ENCODE peak calls at places on chromosomes 6 and 20, in four cellular contexts. J is HCT116, R is SK-N-SH, F is K562. Q is an unnamed sample.

GRCh38 chr20:64116016-64116415 is 8.7 kb upstream of the NPBWR2 start:
- DNase-seq in J (no peak), R (no peak), F (no peak), Q (no peak)

GRCh38 chr6:109227646-109228045 is 132.3 kb downstream of the CEP57L1 start:
- DNase-seq in J (no peak), R (no peak), F (no peak), Q (no peak)

GRCh38 chr6:15389759-15390723 is 144.2 kb downstream of the JARID2 start:
- DNase-seq in J (peak; percentile 7), R (peak; percentile 75), F (peak; percentile 76), Q (peak; percentile 60)

GRCh38 chr6:7129784-7130569 is 22.2 kb downstream of the RREB1 start:
- DNase-seq in J (no peak), R (no peak), F (no peak), Q (peak; percentile 71)

GRCh38 chr6:21749754-21750153 is 156.2 kb downstream of the SOX4 start:
- DNase-seq in J (no peak), R (peak; percentile 44), F (no peak), Q (no peak)

GRCh38 chr20:46022411-46023147 is 6.4 kb upstream of the SLC12A5 start:
- DNase-seq in J (no peak), R (peak; percentile 59), F (peak; percentile 77), Q (peak; percentile 52)

GRCh38 chr20:26276811-26277210 is 580.2 kb upstream of the ZNF337 start:
- DNase-seq in J (no peak), R (peak; percentile 50), F (no peak), Q (no peak)

GRCh38 chr6:32431142-32431541 is 8.5 kb upstream of the HLA-DRA start:
- DNase-seq in J (no peak), R (no peak), F (no peak), Q (no peak)

GRCh38 chr6:168303982-168304751 is 15.4 kb downstream of the DACT2 start:
- DNase-seq in J (no peak), R (no peak), F (no peak), Q (no peak)

GRCh38 chr6:170445487-170445886 is 107.6 kb downstream of the PSMB1 start:
- DNase-seq in J (no peak), R (no peak), F (no peak), Q (no peak)

GRCh38 chr6:42539135-42539534 is 24.7 kb upstream of the UBR2 start:
- DNase-seq in J (no peak), R (no peak), F (no peak), Q (no peak)

GRCh38 chr6:27422651-27423332 is 34.2 kb downstream of the ZNF391 start:
- DNase-seq in J (no peak), R (no peak), F (no peak), Q (no peak)

GRCh38 chr6:29696147-29697129 is 15.5 kb upstream of the ZFP57 start:
- DNase-seq in J (no peak), R (no peak), F (peak; percentile 37), Q (no peak)

GRCh38 chr6:159008656-159009288 is 8.8 kb upstream of the RSPH3 start:
- DNase-seq in J (no peak), R (peak; percentile 8), F (peak; percentile 35), Q (peak; percentile 25)
- TF ChIP-seq ELF1 in J (no peak), R (no peak), F (no peak), Q (no peak)

DNA sequence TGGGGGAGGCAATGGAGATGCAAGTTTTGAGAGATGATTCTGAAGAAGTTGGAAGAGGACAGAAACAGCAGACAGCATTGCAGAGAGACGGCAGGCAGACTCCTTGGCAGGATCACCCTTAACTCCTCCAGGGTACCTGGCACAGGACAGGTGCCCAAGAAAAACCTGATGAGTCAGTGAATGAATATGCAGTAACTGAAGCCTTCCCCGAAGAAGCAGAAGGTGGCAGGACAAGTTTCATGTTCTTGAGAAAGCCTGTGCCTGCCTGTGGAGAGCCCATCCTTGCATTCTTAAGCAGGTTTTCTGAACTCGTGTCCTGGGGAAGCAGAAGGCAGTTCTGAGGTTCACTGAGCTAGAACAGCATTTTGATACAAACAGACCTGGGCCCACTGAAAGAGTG is 79.6 kb upstream of the SASH1 start:
- DNase-seq in J (no peak), R (no peak), F (no peak), Q (no peak)
- TF ChIP-seq ELF1 in J (no peak), R (no peak), F (no peak), Q (no peak)

GRCh38 chr6:1871936-1872335 is 262.2 kb downstream of the FOXC1 start:
- DNase-seq in J (no peak), R (peak; percentile 33), F (no peak), Q (no peak)
- TF ChIP-seq ELF1 in J (no peak), R (no peak), F (no peak), Q (no peak)

GRCh38 chr6:1604347-1604990 is 5.2 kb upstream of the FOXC1 start:
- DNase-seq in J (no peak), R (peak; percentile 94), F (peak; percentile 85), Q (peak; percentile 54)

GRCh38 chr6:1606533-1607235 is 3.0 kb upstream of the FOXC1 start:
- DNase-seq in J (no peak), R (peak; percentile 31), F (no peak), Q (no peak)

GRCh38 chr6:1607236-1607556 is 2.5 kb upstream of the FOXC1 start:
- DNase-seq in J (no peak), R (no peak), F (no peak), Q (no peak)

GRCh38 chr6:1604991-1605821 is 4.5 kb upstream of the FOXC1 start:
- DNase-seq in J (no peak), R (no peak), F (no peak), Q (no peak)

GRCh38 chr6:1605822-1606532 is 3.7 kb upstream of the FOXC1 start:
- DNase-seq in J (no peak), R (no peak), F (no peak), Q (no peak)
- TF ChIP-seq ELF1 in J (no peak), R (no peak), F (no peak), Q (no peak)

GRCh38 chr6:80449756-80450155 is 343.3 kb downstream of the BCKDHB start:
- DNase-seq in J (no peak), R (no peak), F (no peak), Q (no peak)
- TF ChIP-seq ELF1 in J (no peak), R (no peak), F (no peak), Q (no peak)

DNA sequence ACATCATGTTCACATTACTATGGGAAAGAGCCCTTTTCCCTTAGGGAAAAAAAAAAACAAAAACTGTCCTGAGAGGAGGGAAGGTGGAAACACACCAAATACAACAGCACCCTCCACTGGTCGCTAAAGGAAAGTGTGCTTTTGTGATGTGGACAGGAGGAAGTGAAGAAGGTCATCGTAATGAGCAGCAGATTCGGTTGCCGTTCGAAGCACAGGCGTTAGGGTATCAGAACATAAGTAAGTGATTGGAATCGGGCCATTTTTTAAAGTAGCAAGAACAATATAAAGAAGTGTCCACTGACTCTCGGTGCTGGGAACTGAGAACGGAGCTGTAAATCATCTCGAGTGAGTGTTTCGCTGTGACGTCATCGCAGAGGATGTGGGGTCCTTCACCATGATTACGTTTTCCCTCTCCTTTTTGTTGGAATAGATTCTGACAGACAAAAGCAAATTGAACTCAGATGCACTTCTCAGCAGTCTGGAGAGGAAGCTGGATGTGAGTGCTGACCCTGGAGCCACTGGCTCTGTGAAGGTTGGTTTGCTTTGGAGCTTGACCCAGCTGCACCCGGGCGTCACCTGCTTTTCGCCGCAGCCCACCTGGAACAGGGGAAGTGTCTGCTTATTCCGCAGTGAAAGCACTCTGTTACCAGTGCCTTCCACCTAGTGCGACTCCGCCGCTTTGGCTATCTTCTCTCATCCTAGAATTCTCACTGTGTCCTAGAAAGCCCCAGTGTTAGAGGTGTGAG is 203.6 kb upstream of the GMDS start:
- DNase-seq in J (peak; percentile 59), R (peak; percentile 69), F (peak; percentile 61), Q (peak; percentile 72)
- TF ChIP-seq ELF1 in J (no peak), R (no peak), F (no peak), Q (no peak)

GRCh38 chr6:30725713-30726505 is 5.8 kb downstream of the TUBB start:
- DNase-seq in J (no peak), R (peak; percentile 41), F (peak; percentile 37), Q (no peak)

GRCh38 chr6:30730611-30731435 is 10.7 kb downstream of the TUBB start:
- DNase-seq in J (peak; percentile 77), R (peak; percentile 77), F (peak; percentile 85), Q (peak; percentile 67)

GRCh38 chr6:30724906-30725667 is 4.9 kb downstream of the TUBB start:
- DNase-seq in J (no peak), R (no peak), F (no peak), Q (no peak)

GRCh38 chr6:30727920-30728605 is 7.9 kb downstream of the TUBB start:
- DNase-seq in J (no peak), R (peak; percentile 36), F (no peak), Q (no peak)

GRCh38 chr6:30726506-30727413 is 6.6 kb downstream of the TUBB start:
- DNase-seq in J (no peak), R (no peak), F (no peak), Q (no peak)
- TF ChIP-seq ELF1 in J (no peak), R (peak; percentile 1), F (no peak), Q (no peak)

GRCh38 chr6:163820745-163821456 is 406.4 kb downstream of the QKI start:
- DNase-seq in J (no peak), R (peak; percentile 70), F (no peak), Q (no peak)
- TF ChIP-seq ELF1 in J (no peak), R (no peak), F (no peak), Q (no peak)

GRCh38 chr6:87351583-87351982 is 7.0 kb downstream of the C6orf163 start:
- DNase-seq in J (no peak), R (no peak), F (no peak), Q (no peak)
- TF ChIP-seq ELF1 in J (no peak), R (no peak), F (no peak), Q (no peak)